ENCODE peak calls at places on chromosomes 1 and 21, in nine cellular contexts. One of them, this sample, is unnamed.

GRCh38 chr1:104291156-104291555 is 541.5 kb downstream of the AMY1C start:
- DNase-seq in fibroblast of lung: no peak
- DNase-seq in right lobe of liver: no peak
- DNase-seq in sigmoid colon: no peak
- DNase-seq in left lung: no peak
- DNase-seq in GM23248: no peak
- DNase-seq in lower lobe of right lung: no peak
- DNase-seq in OCI-LY7: no peak
- DNase-seq in tibial artery: no peak
- DNase-seq in this sample: no peak

GRCh38 chr1:15128520-15129313 is 24.8 kb upstream of the TMEM51 start:
- DNase-seq in fibroblast of lung: peak; percentile 36
- DNase-seq in right lobe of liver: peak; percentile 59
- DNase-seq in sigmoid colon: peak; percentile 84
- DNase-seq in left lung: peak; percentile 85
- DNase-seq in GM23248: peak; percentile 69
- DNase-seq in lower lobe of right lung: peak; percentile 79
- DNase-seq in OCI-LY7: peak; percentile 60
- DNase-seq in tibial artery: peak; percentile 77
- DNase-seq in this sample: no peak

GRCh38 chr1:84598846-84599741 is 24.9 kb upstream of the CTBS start:
- DNase-seq in fibroblast of lung: peak; percentile 95
- DNase-seq in right lobe of liver: no peak
- DNase-seq in sigmoid colon: no peak
- DNase-seq in left lung: no peak
- DNase-seq in GM23248: peak; percentile 87
- DNase-seq in lower lobe of right lung: no peak
- DNase-seq in OCI-LY7: peak; percentile 15
- DNase-seq in tibial artery: no peak
- DNase-seq in this sample: no peak

GRCh38 chr1:71307451-71307850 is 226.6 kb upstream of the ZRANB2 start:
- DNase-seq in fibroblast of lung: peak; percentile 49
- DNase-seq in right lobe of liver: no peak
- DNase-seq in sigmoid colon: no peak
- DNase-seq in left lung: no peak
- DNase-seq in GM23248: peak; percentile 88
- DNase-seq in lower lobe of right lung: no peak
- DNase-seq in OCI-LY7: peak; percentile 0
- DNase-seq in tibial artery: no peak
- DNase-seq in this sample: no peak

GRCh38 chr1:6831368-6831767 is 46.1 kb downstream of the CAMTA1 start:
- DNase-seq in fibroblast of lung: no peak
- DNase-seq in right lobe of liver: no peak
- DNase-seq in sigmoid colon: no peak
- DNase-seq in left lung: no peak
- DNase-seq in GM23248: peak; percentile 13
- DNase-seq in lower lobe of right lung: no peak
- DNase-seq in OCI-LY7: no peak
- DNase-seq in tibial artery: no peak
- DNase-seq in this sample: no peak

GRCh38 chr1:155976913-155977606 is 1.3 kb downstream of the ARHGEF2 start:
- DNase-seq in fibroblast of lung: no peak
- DNase-seq in right lobe of liver: no peak
- DNase-seq in sigmoid colon: no peak
- DNase-seq in left lung: no peak
- DNase-seq in GM23248: no peak
- DNase-seq in lower lobe of right lung: no peak
- DNase-seq in OCI-LY7: no peak
- DNase-seq in tibial artery: no peak
- DNase-seq in this sample: no peak

GRCh38 chr1:153752561-153753195 is 22.5 kb upstream of the SLC27A3 start:
- DNase-seq in fibroblast of lung: peak; percentile 84
- DNase-seq in right lobe of liver: no peak
- DNase-seq in sigmoid colon: peak; percentile 92
- DNase-seq in left lung: no peak
- DNase-seq in GM23248: peak; percentile 84
- DNase-seq in lower lobe of right lung: no peak
- DNase-seq in OCI-LY7: no peak
- DNase-seq in tibial artery: peak; percentile 93
- DNase-seq in this sample: no peak

GRCh38 chr1:28062806-28063205 is 25.6 kb downstream of the EYA3 start:
- DNase-seq in fibroblast of lung: peak; percentile 30
- DNase-seq in right lobe of liver: no peak
- DNase-seq in sigmoid colon: no peak
- DNase-seq in left lung: no peak
- DNase-seq in GM23248: no peak
- DNase-seq in lower lobe of right lung: no peak
- DNase-seq in OCI-LY7: no peak
- DNase-seq in tibial artery: no peak
- DNase-seq in this sample: no peak

GRCh38 chr1:110084226-110085078 is 14.0 kb upstream of the ALX3 start:
- DNase-seq in fibroblast of lung: peak; percentile 50
- DNase-seq in right lobe of liver: peak; percentile 61
- DNase-seq in sigmoid colon: peak; percentile 80
- DNase-seq in left lung: peak; percentile 88
- DNase-seq in GM23248: peak; percentile 74
- DNase-seq in lower lobe of right lung: peak; percentile 79
- DNase-seq in OCI-LY7: no peak
- DNase-seq in tibial artery: peak; percentile 77
- DNase-seq in this sample: no peak

GRCh38 chr1:55716610-55717009 is 501.4 kb upstream of the USP24 start:
- DNase-seq in fibroblast of lung: peak; percentile 90
- DNase-seq in right lobe of liver: no peak
- DNase-seq in sigmoid colon: no peak
- DNase-seq in left lung: no peak
- DNase-seq in GM23248: peak; percentile 58
- DNase-seq in lower lobe of right lung: no peak
- DNase-seq in OCI-LY7: no peak
- DNase-seq in tibial artery: no peak
- DNase-seq in this sample: no peak

GRCh38 chr21:15065381-15066230 is 806 bp upstream of the NRIP1 start:
- DNase-seq in fibroblast of lung: peak; percentile 89
- DNase-seq in right lobe of liver: peak; percentile 73
- DNase-seq in sigmoid colon: peak; percentile 93
- DNase-seq in left lung: peak; percentile 86
- DNase-seq in GM23248: peak; percentile 92
- DNase-seq in lower lobe of right lung: peak; percentile 85
- DNase-seq in OCI-LY7: no peak
- DNase-seq in tibial artery: peak; percentile 89
- DNase-seq in this sample: peak; percentile 54

GRCh38 chr21:32207096-32207716 is 71.6 kb downstream of the MIS18A start:
- DNase-seq in fibroblast of lung: no peak
- DNase-seq in right lobe of liver: no peak
- DNase-seq in sigmoid colon: no peak
- DNase-seq in left lung: no peak
- DNase-seq in GM23248: no peak
- DNase-seq in lower lobe of right lung: no peak
- DNase-seq in OCI-LY7: no peak
- DNase-seq in tibial artery: no peak
- DNase-seq in this sample: no peak

GRCh38 chr1:41476807-41477361 is 7.6 kb downstream of the EDN2 start:
- DNase-seq in fibroblast of lung: no peak
- DNase-seq in right lobe of liver: peak; percentile 87
- DNase-seq in sigmoid colon: peak; percentile 62
- DNase-seq in left lung: no peak
- DNase-seq in GM23248: no peak
- DNase-seq in lower lobe of right lung: peak; percentile 55
- DNase-seq in OCI-LY7: no peak
- DNase-seq in tibial artery: no peak
- DNase-seq in this sample: no peak

GRCh38 chr1:23953020-23953419 is 6.6 kb upstream of the PNRC2 start:
- DNase-seq in fibroblast of lung: no peak
- DNase-seq in right lobe of liver: no peak
- DNase-seq in sigmoid colon: no peak
- DNase-seq in left lung: no peak
- DNase-seq in GM23248: no peak
- DNase-seq in lower lobe of right lung: no peak
- DNase-seq in OCI-LY7: no peak
- DNase-seq in tibial artery: no peak
- DNase-seq in this sample: no peak

GRCh38 chr1:23947366-23947765 is 12.3 kb upstream of the PNRC2 start:
- DNase-seq in fibroblast of lung: no peak
- DNase-seq in right lobe of liver: no peak
- DNase-seq in sigmoid colon: no peak
- DNase-seq in left lung: no peak
- DNase-seq in GM23248: no peak
- DNase-seq in lower lobe of right lung: no peak
- DNase-seq in OCI-LY7: no peak
- DNase-seq in tibial artery: no peak
- DNase-seq in this sample: no peak

GRCh38 chr1:23957096-23957495 is 2.5 kb upstream of the PNRC2 start:
- DNase-seq in fibroblast of lung: no peak
- DNase-seq in right lobe of liver: no peak
- DNase-seq in sigmoid colon: no peak
- DNase-seq in left lung: no peak
- DNase-seq in GM23248: no peak
- DNase-seq in lower lobe of right lung: peak; percentile 58
- DNase-seq in OCI-LY7: peak; percentile 57
- DNase-seq in tibial artery: no peak
- DNase-seq in this sample: peak; percentile 56

DNA sequence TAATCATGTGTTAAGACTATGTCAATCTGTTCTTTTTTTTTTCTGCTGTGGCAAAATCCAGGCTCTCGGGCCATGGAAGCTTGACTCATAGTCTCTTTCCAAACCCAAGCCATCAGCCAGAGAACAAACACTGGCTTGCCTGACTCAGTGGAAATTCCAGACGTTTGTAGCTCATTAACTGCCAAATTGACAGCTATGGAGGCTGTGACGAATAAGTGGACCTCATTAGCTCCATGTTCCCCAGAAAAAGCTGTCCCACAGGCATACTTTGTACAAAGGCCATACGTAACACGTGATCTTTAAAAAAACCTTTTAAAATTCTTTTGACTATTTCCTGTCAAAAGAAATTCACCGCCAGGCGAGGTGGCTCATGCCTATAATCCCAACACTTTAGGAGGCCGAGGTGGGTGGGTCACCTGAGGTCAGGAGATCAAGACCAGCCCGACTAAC is 8.0 kb upstream of the PNRC2 start:
- DNase-seq in fibroblast of lung: peak; percentile 97
- DNase-seq in right lobe of liver: no peak
- DNase-seq in sigmoid colon: no peak
- DNase-seq in left lung: no peak
- DNase-seq in GM23248: peak; percentile 96
- DNase-seq in lower lobe of right lung: no peak
- DNase-seq in OCI-LY7: no peak
- DNase-seq in tibial artery: no peak
- DNase-seq in this sample: peak; percentile 79
- H3K27ac ChIP-seq in fibroblast of lung: peak overlapping the region; percentile 10
- H3K27ac ChIP-seq in right lobe of liver: no peak overlapping the region
- H3K27ac ChIP-seq in sigmoid colon: peak overlapping the region; percentile 4
- H3K27ac ChIP-seq in left lung: no peak overlapping the region
- H3K27ac ChIP-seq in GM23248: peak overlapping the region; percentile 85
- H3K27ac ChIP-seq in lower lobe of right lung: peak overlapping the region; percentile 6
- H3K27ac ChIP-seq in OCI-LY7: no peak overlapping the region
- H3K27ac ChIP-seq in tibial artery: peak overlapping the region; percentile 33
- H3K27ac ChIP-seq in this sample: peak overlapping the region; percentile 98

DNA sequence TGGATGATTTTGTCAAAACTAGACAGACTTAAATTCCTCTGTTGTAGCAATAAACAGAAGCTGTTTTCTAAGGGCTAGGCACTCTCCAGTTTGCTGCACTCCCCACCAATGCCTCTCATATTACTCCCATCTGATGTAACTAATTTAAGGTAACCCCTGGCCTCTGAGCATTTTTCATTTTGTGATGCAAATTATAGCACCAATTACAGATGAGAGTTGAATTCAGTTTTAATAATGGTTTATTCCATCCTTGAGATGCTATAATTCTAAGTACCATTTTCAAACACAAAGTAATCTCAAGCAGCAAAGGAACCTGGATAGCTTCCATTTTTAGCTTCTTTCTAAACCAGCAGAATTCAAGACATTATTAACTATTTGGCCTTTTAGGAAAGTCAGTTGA is 280.4 kb upstream of the DAB1 start:
- DNase-seq in fibroblast of lung: no peak
- DNase-seq in right lobe of liver: no peak
- DNase-seq in sigmoid colon: no peak
- DNase-seq in left lung: no peak
- DNase-seq in GM23248: no peak
- DNase-seq in lower lobe of right lung: no peak
- DNase-seq in OCI-LY7: no peak
- DNase-seq in tibial artery: no peak
- DNase-seq in this sample: no peak
- H3K27ac ChIP-seq in fibroblast of lung: no peak overlapping the region
- H3K27ac ChIP-seq in right lobe of liver: no peak overlapping the region
- H3K27ac ChIP-seq in sigmoid colon: no peak overlapping the region
- H3K27ac ChIP-seq in left lung: no peak overlapping the region
- H3K27ac ChIP-seq in GM23248: no peak overlapping the region
- H3K27ac ChIP-seq in lower lobe of right lung: no peak overlapping the region
- H3K27ac ChIP-seq in OCI-LY7: no peak overlapping the region
- H3K27ac ChIP-seq in tibial artery: no peak overlapping the region
- H3K27ac ChIP-seq in this sample: no peak overlapping the region

GRCh38 chr1:160178731-160179130 is 11.6 kb upstream of the CASQ1 start:
- DNase-seq in fibroblast of lung: no peak
- DNase-seq in right lobe of liver: no peak
- DNase-seq in sigmoid colon: no peak
- DNase-seq in left lung: no peak
- DNase-seq in GM23248: no peak
- DNase-seq in lower lobe of right lung: no peak
- DNase-seq in OCI-LY7: no peak
- DNase-seq in tibial artery: no peak
- DNase-seq in this sample: no peak

GRCh38 chr1:160177667-160178066 is 12.7 kb upstream of the CASQ1 start:
- DNase-seq in fibroblast of lung: no peak
- DNase-seq in right lobe of liver: no peak
- DNase-seq in sigmoid colon: no peak
- DNase-seq in left lung: no peak
- DNase-seq in GM23248: no peak
- DNase-seq in lower lobe of right lung: no peak
- DNase-seq in OCI-LY7: no peak
- DNase-seq in tibial artery: no peak
- DNase-seq in this sample: no peak

GRCh38 chr1:160179336-160179735 is 11.0 kb upstream of the CASQ1 start:
- DNase-seq in fibroblast of lung: no peak
- DNase-seq in right lobe of liver: no peak
- DNase-seq in sigmoid colon: no peak
- DNase-seq in left lung: no peak
- DNase-seq in GM23248: peak; percentile 54
- DNase-seq in lower lobe of right lung: no peak
- DNase-seq in OCI-LY7: no peak
- DNase-seq in tibial artery: no peak
- DNase-seq in this sample: no peak

GRCh38 chr1:160171978-160172377 is 18.4 kb upstream of the CASQ1 start:
- DNase-seq in fibroblast of lung: no peak
- DNase-seq in right lobe of liver: no peak
- DNase-seq in sigmoid colon: peak; percentile 7
- DNase-seq in left lung: no peak
- DNase-seq in GM23248: no peak
- DNase-seq in lower lobe of right lung: no peak
- DNase-seq in OCI-LY7: no peak
- DNase-seq in tibial artery: no peak
- DNase-seq in this sample: no peak

GRCh38 chr1:160177231-160177630 is 13.1 kb upstream of the CASQ1 start:
- DNase-seq in fibroblast of lung: no peak
- DNase-seq in right lobe of liver: no peak
- DNase-seq in sigmoid colon: no peak
- DNase-seq in left lung: no peak
- DNase-seq in GM23248: no peak
- DNase-seq in lower lobe of right lung: no peak
- DNase-seq in OCI-LY7: no peak
- DNase-seq in tibial artery: no peak
- DNase-seq in this sample: no peak
- H3K27ac ChIP-seq in fibroblast of lung: no peak overlapping the region
- H3K27ac ChIP-seq in right lobe of liver: no peak overlapping the region
- H3K27ac ChIP-seq in sigmoid colon: no peak overlapping the region
- H3K27ac ChIP-seq in left lung: no peak overlapping the region
- H3K27ac ChIP-seq in GM23248: no peak overlapping the region
- H3K27ac ChIP-seq in lower lobe of right lung: no peak overlapping the region
- H3K27ac ChIP-seq in OCI-LY7: no peak overlapping the region
- H3K27ac ChIP-seq in tibial artery: no peak overlapping the region
- H3K27ac ChIP-seq in this sample: no peak overlapping the region

GRCh38 chr1:38328278-38329035 is 281.9 kb upstream of the POU3F1 start:
- DNase-seq in fibroblast of lung: peak; percentile 11
- DNase-seq in right lobe of liver: no peak
- DNase-seq in sigmoid colon: no peak
- DNase-seq in left lung: no peak
- DNase-seq in GM23248: no peak
- DNase-seq in lower lobe of right lung: no peak
- DNase-seq in OCI-LY7: no peak
- DNase-seq in tibial artery: no peak
- DNase-seq in this sample: no peak
- H3K27ac ChIP-seq in fibroblast of lung: no peak overlapping the region
- H3K27ac ChIP-seq in right lobe of liver: no peak overlapping the region
- H3K27ac ChIP-seq in sigmoid colon: no peak overlapping the region
- H3K27ac ChIP-seq in left lung: no peak overlapping the region
- H3K27ac ChIP-seq in GM23248: no peak overlapping the region
- H3K27ac ChIP-seq in lower lobe of right lung: no peak overlapping the region
- H3K27ac ChIP-seq in OCI-LY7: no peak overlapping the region
- H3K27ac ChIP-seq in tibial artery: no peak overlapping the region
- H3K27ac ChIP-seq in this sample: no peak overlapping the region